ENCODE peak calls at places on chromosomes 7 and 10, in six cellular contexts. E, Z, W, M, D and R are unnamed samples.

GRCh38 chr10:114768394-114768786 is 53.2 kb upstream of the FHIP2A start:
- DNase-seq in E (no peak), Z (no peak), W (no peak), M (no peak), D (no peak), R (no peak)

GRCh38 chr7:2190531-2190930 is 42.2 kb downstream of the MAD1L1 start:
- DNase-seq in E (peak; percentile 16), Z (no peak), W (no peak), M (no peak), D (no peak), R (no peak)

GRCh38 chr7:135710417-135711138 is 17.4 kb downstream of the SLC13A4 start:
- DNase-seq in E (no peak), Z (no peak), W (peak; percentile 83), M (no peak), D (no peak), R (no peak)

GRCh38 chr10:131244836-131245235 is 66.7 kb downstream of the TCERG1L start:
- DNase-seq in E (no peak), Z (no peak), W (no peak), M (no peak), D (no peak), R (no peak)

GRCh38 chr10:131979821-131980270 is 1.9 kb downstream of the BNIP3 start:
- DNase-seq in E (peak; percentile 40), Z (no peak), W (peak; percentile 56), M (peak; percentile 71), D (no peak), R (peak; percentile 76)

GRCh38 chr7:69412331-69413146 is 185.7 kb upstream of the AUTS2 start:
- DNase-seq in E (peak; percentile 1), Z (no peak), W (peak; percentile 66), M (peak; percentile 67), D (no peak), R (peak; percentile 6)

GRCh38 chr7:55022618-55022985 is 3.8 kb downstream of the EGFR start:
- DNase-seq in E (no peak), Z (no peak), W (no peak), M (no peak), D (no peak), R (no peak)

GRCh38 chr7:158733220-158733519 is 28.6 kb upstream of the NCAPG2 start:
- DNase-seq in E (no peak), Z (no peak), W (no peak), M (no peak), D (no peak), R (no peak)

GRCh38 chr7:117020605-117021002 is 67.3 kb downstream of the ST7 start:
- DNase-seq in E (no peak), Z (no peak), W (no peak), M (no peak), D (no peak), R (no peak)

GRCh38 chr7:137032436-137032835 is 164.0 kb downstream of the CHRM2 start:
- DNase-seq in E (no peak), Z (no peak), W (no peak), M (no peak), D (no peak), R (peak; percentile 57)

GRCh38 chr10:74177140-74177677 is 26.2 kb downstream of the ADK start:
- DNase-seq in E (no peak), Z (no peak), W (no peak), M (no peak), D (peak; percentile 39), R (no peak)

GRCh38 chr7:73652541-73652949 is 15.1 kb upstream of the VPS37D start:
- DNase-seq in E (no peak), Z (no peak), W (no peak), M (no peak), D (no peak), R (no peak)

GRCh38 chr10:108249940-108250339 is 1085.4 kb upstream of the SORCS1 start:
- DNase-seq in E (no peak), Z (no peak), W (no peak), M (no peak), D (no peak), R (no peak)
- TF ChIP-seq CTCF in E (no peak), Z (no peak), W (peak; percentile 27), M (no peak), D (no peak), R (no peak)

DNA sequence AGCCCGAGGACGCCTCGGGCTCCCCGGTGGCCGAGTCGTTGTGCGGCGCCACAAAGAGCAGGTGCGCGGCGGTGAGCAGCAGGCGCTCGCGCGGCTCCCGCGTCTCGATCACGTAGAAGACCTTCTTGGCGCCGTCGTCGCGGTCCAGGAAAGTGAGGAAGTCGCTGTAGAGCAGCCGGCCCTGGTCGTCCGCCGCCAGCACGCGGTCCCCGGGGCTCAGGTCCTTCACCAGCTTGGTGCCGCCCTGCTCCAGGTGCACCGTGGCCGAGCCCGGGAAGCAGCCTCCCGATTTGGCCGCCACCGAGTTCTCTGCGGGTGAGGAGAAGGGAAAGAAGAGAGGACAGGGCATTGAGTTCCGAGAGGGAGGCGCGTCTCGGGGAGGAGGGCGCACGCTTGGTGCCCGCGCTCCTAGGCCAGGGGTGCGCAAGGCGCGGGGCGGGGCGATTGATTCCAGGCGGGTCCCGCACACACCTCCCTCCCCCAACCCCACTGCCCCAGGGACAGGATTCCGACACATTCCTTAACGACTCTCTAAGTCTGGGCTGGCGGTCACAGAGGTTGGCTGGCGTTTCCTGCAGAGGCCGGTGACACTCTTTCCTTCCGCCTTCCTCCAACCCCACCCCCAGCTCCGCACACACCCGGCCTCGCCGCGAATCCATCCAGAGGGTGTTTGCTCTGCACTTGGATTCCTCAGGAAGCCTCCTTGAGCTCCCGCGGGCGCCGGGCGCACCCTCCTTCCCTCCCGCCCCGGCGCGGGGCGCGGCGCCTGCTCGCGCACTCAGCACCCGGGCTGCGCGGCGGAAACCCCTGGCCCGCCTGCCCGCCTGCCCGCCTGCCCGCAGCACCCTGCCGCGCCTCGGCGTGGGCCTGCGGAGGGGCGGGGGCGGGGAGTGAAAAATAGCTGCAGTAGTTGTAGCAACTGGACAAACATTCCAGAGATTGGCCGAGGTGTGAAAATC is 8.6 kb downstream of the SHH start:
- DNase-seq in E (no peak), Z (no peak), W (peak; percentile 66), M (no peak), D (peak; percentile 89), R (no peak)
- H3K4me3 ChIP-seq in E (peak overlapping the region; percentile 36), Z (peak overlapping the region; percentile 25), W (peak overlapping the region; percentile 21), M (peak overlapping the region; percentile 43), D (no peak overlapping the region), R (peak overlapping the region; percentile 38)

GRCh38 chr7:85890244-85890811 is 703.5 kb upstream of the SEMA3D start:
- DNase-seq in E (peak; percentile 49), Z (peak; percentile 1), W (peak; percentile 48), M (no peak), D (no peak), R (peak; percentile 10)
- TF ChIP-seq CTCF in E (peak; percentile 59), Z (peak; percentile 44), W (peak; percentile 88), M (no peak), D (peak; percentile 3), R (peak; percentile 42)

GRCh38 chr10:34736976-34737771 is 77.9 kb downstream of the PARD3 start:
- DNase-seq in E (no peak), Z (no peak), W (no peak), M (no peak), D (no peak), R (no peak)

GRCh38 chr10:34742456-34742855 is 72.6 kb downstream of the PARD3 start:
- DNase-seq in E (no peak), Z (no peak), W (no peak), M (no peak), D (no peak), R (no peak)

GRCh38 chr10:34737772-34738169 is 77.3 kb downstream of the PARD3 start:
- DNase-seq in E (no peak), Z (no peak), W (no peak), M (no peak), D (no peak), R (no peak)

GRCh38 chr10:34739915-34740314 is 75.2 kb downstream of the PARD3 start:
- DNase-seq in E (peak; percentile 97), Z (peak; percentile 86), W (no peak), M (no peak), D (peak; percentile 35), R (peak; percentile 90)

DNA sequence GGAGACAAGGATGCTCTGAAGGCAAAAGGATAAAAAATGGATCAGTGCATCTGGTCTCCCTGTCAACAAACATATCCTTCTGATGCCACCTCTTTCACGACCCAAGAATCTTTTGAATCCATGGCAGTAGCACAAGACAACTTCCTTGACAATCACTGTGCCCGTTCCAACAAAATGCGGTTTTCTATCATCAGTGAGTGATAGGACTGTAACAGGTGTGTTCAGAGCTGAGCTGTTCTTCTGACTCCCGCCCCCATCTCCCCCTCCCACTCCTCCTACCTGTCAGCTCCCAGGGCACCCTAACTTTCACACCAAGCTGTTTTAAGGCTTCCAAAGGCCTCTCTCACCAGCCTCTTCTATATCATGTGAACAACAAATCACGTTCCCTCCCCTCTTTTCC is 74.8 kb downstream of the PARD3 start:
- DNase-seq in E (no peak), Z (no peak), W (no peak), M (no peak), D (no peak), R (no peak)
- H3K4me3 ChIP-seq in E (peak overlapping the region; percentile 34), Z (peak overlapping the region; percentile 24), W (no peak overlapping the region), M (peak overlapping the region; percentile 17), D (no peak overlapping the region), R (peak overlapping the region; percentile 41)

DNA sequence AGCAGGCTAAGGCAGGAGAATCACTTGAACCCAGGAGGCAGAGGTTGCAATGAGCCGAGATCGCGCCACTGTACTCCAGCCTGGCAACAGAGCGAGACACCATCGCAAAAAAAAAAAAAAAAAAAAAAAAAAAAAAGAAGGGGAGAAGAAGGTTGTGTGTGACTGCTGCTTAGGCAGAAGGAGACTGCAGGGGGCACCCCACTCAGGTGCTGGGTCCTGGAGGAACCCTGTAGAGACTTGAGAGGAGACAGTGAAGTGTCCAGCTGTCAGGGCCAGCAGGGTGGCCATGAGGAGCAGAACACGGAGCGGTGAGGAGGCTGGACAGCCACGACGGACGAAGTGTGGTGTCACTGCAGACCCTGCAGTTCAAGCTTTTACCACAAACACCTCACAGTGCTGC is 99.0 kb upstream of the NMT2 start:
- DNase-seq in E (no peak), Z (no peak), W (no peak), M (no peak), D (no peak), R (no peak)
- TF ChIP-seq CTCF in E (peak; percentile 19), Z (no peak), W (no peak), M (no peak), D (no peak), R (peak; percentile 10)

GRCh38 chr7:150515752-150516151 is 1.1 kb downstream of the GIMAP7 start:
- DNase-seq in E (no peak), Z (no peak), W (no peak), M (no peak), D (no peak), R (no peak)

GRCh38 chr7:150514748-150515222 is at the start of gene GIMAP7:
- DNase-seq in E (no peak), Z (no peak), W (no peak), M (no peak), D (no peak), R (no peak)

GRCh38 chr7:150515248-150515647 is 576 bp downstream of the GIMAP7 start:
- DNase-seq in E (no peak), Z (no peak), W (no peak), M (no peak), D (no peak), R (no peak)

GRCh38 chr7:150519310-150519709 is 4.6 kb downstream of the GIMAP7 start:
- DNase-seq in E (no peak), Z (no peak), W (no peak), M (no peak), D (no peak), R (no peak)

DNA sequence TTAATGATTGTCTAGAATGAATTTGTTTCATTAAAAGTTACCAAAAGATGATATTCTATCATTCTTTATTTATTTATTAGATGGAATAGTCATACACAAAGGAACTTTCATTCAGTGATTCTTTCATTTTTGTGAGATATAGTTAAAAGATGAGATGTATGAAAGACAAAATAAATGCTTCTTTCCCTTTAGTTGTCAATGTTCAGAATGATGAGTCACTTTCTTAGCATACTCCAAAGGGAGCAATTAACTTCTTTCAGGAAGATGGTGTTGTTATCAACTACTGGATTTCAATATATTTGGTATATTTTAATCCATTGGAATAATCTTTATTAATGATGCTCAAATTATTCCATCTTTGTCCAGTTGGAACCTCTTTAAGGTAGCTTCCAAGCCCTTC is 2.3 kb downstream of the GIMAP7 start:
- DNase-seq in E (no peak), Z (no peak), W (no peak), M (no peak), D (no peak), R (no peak)
- H3K4me3 ChIP-seq in E (no peak overlapping the region), Z (no peak overlapping the region), W (no peak overlapping the region), M (peak overlapping the region; percentile 22), D (no peak overlapping the region), R (no peak overlapping the region)